ENCODE peak calls at places on chromosomes 3 and 15, in nine cellular contexts. A is lower lobe of right lung, U is Daoy, C is H9, Z is ureter, R is WERI-Rb-1, I is OCI-LY7, K is LoVo, W is SHP77 treated with DMSO at 0.1 percent for 48 hours. Q is an unnamed sample.
A peak's percentile ranks its signal among the peaks of the same experiment; 100 is the strongest.

GRCh38 chr15:84747423-84748273 is 744 bp upstream of the ZNF592 start:
- DNase-seq in Z (peak; percentile 74), R (peak; percentile 74), W (peak; percentile 12), I (peak; percentile 84), A (peak; percentile 91), K (peak; percentile 77), C (peak; percentile 82), U (peak; percentile 56), Q (peak; percentile 61)

GRCh38 chr3:105806361-105806760 is 62.5 kb downstream of the CBLB start:
- DNase-seq in K (peak; percentile 61), Z (no peak), W (no peak), U (peak; percentile 71), A (no peak), I (no peak), R (no peak), C (no peak), Q (peak; percentile 68)

GRCh38 chr3:53816430-53816829 is 29.8 kb downstream of the CHDH start:
- DNase-seq in U (no peak), C (no peak), I (no peak), A (no peak), K (no peak), Z (no peak), W (no peak), R (no peak), Q (no peak)

GRCh38 chr15:46312133-46312740 is 677.4 kb downstream of the SQOR start:
- DNase-seq in W (peak; percentile 18), U (peak; percentile 42), I (peak; percentile 69), R (peak; percentile 85), K (peak; percentile 73), A (peak; percentile 59), C (peak; percentile 78), Z (peak; percentile 72), Q (peak; percentile 39)

GRCh38 chr15:42335074-42335473 is 24.2 kb upstream of the CAPN3 start:
- DNase-seq in W (no peak), R (no peak), A (no peak), K (no peak), C (no peak), Z (no peak), I (no peak), U (no peak), Q (no peak)

GRCh38 chr15:35484231-35484945 is 61.6 kb downstream of the DPH6 start:
- DNase-seq in Z (no peak), C (no peak), R (no peak), U (no peak), W (no peak), A (no peak), I (no peak), K (no peak), Q (no peak)

GRCh38 chr3:48784426-48785120 is 63.1 kb downstream of the PRKAR2A start:
- DNase-seq in Z (no peak), U (peak; percentile 85), W (no peak), A (no peak), C (no peak), I (no peak), K (no peak), R (no peak), Q (no peak)

GRCh38 chr3:19948192-19948591 is 1.3 kb downstream of the RAB5A start:
- DNase-seq in A (no peak), R (no peak), W (no peak), I (no peak), K (no peak), U (no peak), C (no peak), Z (no peak), Q (no peak)

GRCh38 chr3:88195951-88196434 is 46.2 kb downstream of the C3orf38 start:
- DNase-seq in A (no peak), C (no peak), Z (no peak), U (peak; percentile 26), I (no peak), K (no peak), W (no peak), R (no peak), Q (peak; percentile 30)

GRCh38 chr3:13595485-13595884 is 46.6 kb downstream of the FBLN2 start:
- DNase-seq in C (no peak), Z (no peak), R (no peak), U (no peak), A (no peak), W (no peak), K (no peak), I (no peak), Q (no peak)

GRCh38 chr3:195697582-195698324 is 23.0 kb upstream of the MUC20 start:
- DNase-seq in U (peak; percentile 66), R (no peak), K (no peak), W (no peak), A (no peak), C (peak; percentile 61), I (no peak), Z (no peak), Q (peak; percentile 63)

GRCh38 chr3:59412506-59412905 is 362.7 kb upstream of the CFAP20DC start:
- DNase-seq in W (no peak), A (no peak), R (no peak), Z (no peak), I (no peak), C (no peak), U (no peak), K (no peak), Q (no peak)

GRCh38 chr3:139111392-139112229 is 66.9 kb upstream of the PRR23C start:
- DNase-seq in U (peak; percentile 63), Z (peak; percentile 71), K (peak; percentile 70), W (peak; percentile 18), A (peak; percentile 62), R (peak; percentile 87), C (peak; percentile 73), I (peak; percentile 39), Q (peak; percentile 54)

GRCh38 chr3:13745636-13746035 is 134.2 kb downstream of the WNT7A start:
- DNase-seq in W (no peak), I (no peak), U (no peak), Z (no peak), A (no peak), C (no peak), K (no peak), R (no peak), Q (no peak)

GRCh38 chr15:42158941-42159340 is 2.5 kb upstream of the PLA2G4F start:
- DNase-seq in Z (no peak), R (no peak), I (no peak), U (no peak), W (no peak), A (no peak), K (no peak), C (no peak), Q (no peak)

GRCh38 chr3:112136959-112137693 is 4.1 kb upstream of the GCSAM start:
- DNase-seq in K (peak; percentile 53), A (no peak), W (peak; percentile 56), Z (no peak), R (peak; percentile 48), U (peak; percentile 41), C (peak; percentile 68), I (peak; percentile 87), Q (peak; percentile 42)

GRCh38 chr15:85706779-85707518 is 87.8 kb downstream of the KLHL25 start:
- DNase-seq in I (peak; percentile 67), A (no peak), K (no peak), R (no peak), W (no peak), C (no peak), U (no peak), Z (no peak), Q (peak; percentile 10)

GRCh38 chr15:84151205-84151931 is 84.2 kb upstream of the GOLGA6L4 start:
- DNase-seq in I (no peak), K (no peak), A (no peak), U (peak; percentile 43), Z (no peak), R (no peak), C (no peak), W (no peak), Q (peak; percentile 48)

GRCh38 chr3:72938471-72939265 is 50.8 kb downstream of the GXYLT2 start:
- DNase-seq in W (peak; percentile 59), C (no peak), Z (peak; percentile 70), U (peak; percentile 39), K (peak; percentile 50), I (peak; percentile 59), A (no peak), R (no peak), Q (peak; percentile 47)

GRCh38 chr15:99504823-99505551 is 60.8 kb upstream of the MEF2A start:
- DNase-seq in U (peak; percentile 40), K (no peak), A (no peak), I (peak; percentile 49), Z (peak; percentile 38), R (no peak), C (no peak), W (no peak), Q (peak; percentile 11)